ENCODE peak calls at places on chromosomes 11 and 22, in eight cellular contexts. One of them, this sample, is unnamed.

GRCh38 chr11:50073113-50074105 is 40.7 kb downstream of the OR4C45 start:
- DNase-seq in stomach: no peak
- DNase-seq in RWPE2: no peak
- DNase-seq in osteoblast: no peak
- DNase-seq in body of pancreas: no peak
- DNase-seq in thoracic aorta: no peak
- DNase-seq in Caco-2: no peak
- DNase-seq in AG04450: no peak
- DNase-seq in this sample: no peak

GRCh38 chr11:2420502-2421225 is 20.1 kb downstream of the TSSC4 start:
- DNase-seq in AG04450: peak
- DNase-seq in RWPE2: no peak
- DNase-seq in stomach: peak
- DNase-seq in body of pancreas: peak
- DNase-seq in osteoblast: peak
- DNase-seq in Caco-2: peak
- DNase-seq in thoracic aorta: no peak
- DNase-seq in this sample: no peak

GRCh38 chr11:130358398-130358797 is 43.7 kb upstream of the ZBTB44 start:
- DNase-seq in thoracic aorta: no peak
- DNase-seq in stomach: no peak
- DNase-seq in body of pancreas: no peak
- DNase-seq in osteoblast: no peak
- DNase-seq in Caco-2: no peak
- DNase-seq in AG04450: no peak
- DNase-seq in RWPE2: no peak
- DNase-seq in this sample: no peak

GRCh38 chr11:20058749-20059458 is 101.4 kb downstream of the DBX1 start:
- DNase-seq in RWPE2: no peak
- DNase-seq in body of pancreas: no peak
- DNase-seq in osteoblast: peak
- DNase-seq in thoracic aorta: no peak
- DNase-seq in stomach: no peak
- DNase-seq in Caco-2: no peak
- DNase-seq in AG04450: no peak
- DNase-seq in this sample: no peak

GRCh38 chr11:95705485-95706124 is 84.0 kb downstream of the FAM76B start:
- DNase-seq in osteoblast: peak
- DNase-seq in stomach: peak
- DNase-seq in RWPE2: peak
- DNase-seq in thoracic aorta: peak
- DNase-seq in Caco-2: peak
- DNase-seq in AG04450: peak
- DNase-seq in body of pancreas: peak
- DNase-seq in this sample: peak

GRCh38 chr11:131064373-131064991 is 148.2 kb upstream of the SNX19 start:
- DNase-seq in AG04450: peak
- DNase-seq in stomach: peak
- DNase-seq in body of pancreas: peak
- DNase-seq in RWPE2: no peak
- DNase-seq in thoracic aorta: no peak
- DNase-seq in Caco-2: peak
- DNase-seq in osteoblast: peak
- DNase-seq in this sample: peak

GRCh38 chr11:116853461-116854073 is 16.1 kb upstream of the APOA1 start:
- DNase-seq in osteoblast: peak
- DNase-seq in thoracic aorta: no peak
- DNase-seq in stomach: peak
- DNase-seq in AG04450: peak
- DNase-seq in body of pancreas: no peak
- DNase-seq in RWPE2: no peak
- DNase-seq in Caco-2: no peak
- DNase-seq in this sample: peak

GRCh38 chr11:65558002-65558784 is at the start of gene LTBP3:
- DNase-seq in stomach: peak
- DNase-seq in osteoblast: peak
- DNase-seq in AG04450: no peak
- DNase-seq in RWPE2: peak
- DNase-seq in body of pancreas: peak
- DNase-seq in Caco-2: peak
- DNase-seq in thoracic aorta: peak
- DNase-seq in this sample: no peak

GRCh38 chr22:44424131-44424711 is 73.8 kb downstream of the RTL6 start:
- DNase-seq in Caco-2: no peak
- DNase-seq in osteoblast: peak
- DNase-seq in body of pancreas: no peak
- DNase-seq in AG04450: no peak
- DNase-seq in thoracic aorta: no peak
- DNase-seq in stomach: no peak
- DNase-seq in RWPE2: no peak
- DNase-seq in this sample: no peak

GRCh38 chr11:3103076-3103475 is 45.9 kb upstream of the CARS1 start:
- DNase-seq in Caco-2: no peak
- DNase-seq in osteoblast: peak
- DNase-seq in RWPE2: peak
- DNase-seq in stomach: peak
- DNase-seq in body of pancreas: no peak
- DNase-seq in AG04450: no peak
- DNase-seq in thoracic aorta: no peak
- DNase-seq in this sample: no peak

GRCh38 chr22:24107668-24108067 is 73.6 kb upstream of the SUSD2 start:
- DNase-seq in AG04450: peak
- DNase-seq in osteoblast: peak
- DNase-seq in body of pancreas: peak
- DNase-seq in RWPE2: no peak
- DNase-seq in thoracic aorta: peak
- DNase-seq in stomach: peak
- DNase-seq in Caco-2: no peak
- DNase-seq in this sample: peak

GRCh38 chr22:41347066-41347859 is 34.5 kb upstream of the TEF start:
- DNase-seq in stomach: no peak
- DNase-seq in body of pancreas: peak
- DNase-seq in Caco-2: no peak
- DNase-seq in thoracic aorta: no peak
- DNase-seq in AG04450: no peak
- DNase-seq in osteoblast: peak
- DNase-seq in RWPE2: peak
- DNase-seq in this sample: no peak

GRCh38 chr11:68809506-68809905 is 32.2 kb downstream of the CPT1A start:
- DNase-seq in thoracic aorta: no peak
- DNase-seq in Caco-2: no peak
- DNase-seq in RWPE2: no peak
- DNase-seq in body of pancreas: no peak
- DNase-seq in AG04450: no peak
- DNase-seq in stomach: no peak
- DNase-seq in osteoblast: no peak
- DNase-seq in this sample: no peak

GRCh38 chr11:68806931-68807844 is 34.5 kb downstream of the CPT1A start:
- DNase-seq in stomach: no peak
- DNase-seq in body of pancreas: no peak
- DNase-seq in RWPE2: no peak
- DNase-seq in thoracic aorta: no peak
- DNase-seq in osteoblast: peak
- DNase-seq in AG04450: peak
- DNase-seq in Caco-2: no peak
- DNase-seq in this sample: no peak

GRCh38 chr11:68812526-68812925 is 29.2 kb downstream of the CPT1A start:
- DNase-seq in Caco-2: no peak
- DNase-seq in osteoblast: no peak
- DNase-seq in body of pancreas: no peak
- DNase-seq in stomach: no peak
- DNase-seq in AG04450: no peak
- DNase-seq in RWPE2: no peak
- DNase-seq in thoracic aorta: no peak
- DNase-seq in this sample: no peak

GRCh38 chr11:68808787-68809186 is 32.9 kb downstream of the CPT1A start:
- DNase-seq in osteoblast: no peak
- DNase-seq in Caco-2: no peak
- DNase-seq in AG04450: no peak
- DNase-seq in thoracic aorta: no peak
- DNase-seq in stomach: no peak
- DNase-seq in body of pancreas: no peak
- DNase-seq in RWPE2: no peak
- DNase-seq in this sample: no peak

GRCh38 chr11:68810164-68810563 is 31.6 kb downstream of the CPT1A start:
- DNase-seq in Caco-2: no peak
- DNase-seq in RWPE2: no peak
- DNase-seq in osteoblast: no peak
- DNase-seq in thoracic aorta: no peak
- DNase-seq in AG04450: no peak
- DNase-seq in body of pancreas: peak
- DNase-seq in stomach: peak
- DNase-seq in this sample: no peak
- H3K4me3 ChIP-seq in Caco-2: no peak
- H3K4me3 ChIP-seq in RWPE2: no peak
- H3K4me3 ChIP-seq in osteoblast: no peak
- H3K4me3 ChIP-seq in thoracic aorta: no peak
- H3K4me3 ChIP-seq in AG04450: no peak
- H3K4me3 ChIP-seq in body of pancreas: no peak
- H3K4me3 ChIP-seq in stomach: no peak
- H3K4me3 ChIP-seq in this sample: no peak

GRCh38 chr11:69726019-69726418 is 22.2 kb upstream of the FGF19 start:
- DNase-seq in thoracic aorta: no peak
- DNase-seq in RWPE2: peak
- DNase-seq in Caco-2: no peak
- DNase-seq in AG04450: no peak
- DNase-seq in stomach: no peak
- DNase-seq in body of pancreas: no peak
- DNase-seq in osteoblast: peak
- DNase-seq in this sample: no peak

GRCh38 chr11:69721061-69721460 is 17.2 kb upstream of the FGF19 start:
- DNase-seq in osteoblast: peak
- DNase-seq in body of pancreas: no peak
- DNase-seq in AG04450: no peak
- DNase-seq in Caco-2: no peak
- DNase-seq in RWPE2: peak
- DNase-seq in thoracic aorta: no peak
- DNase-seq in stomach: no peak
- DNase-seq in this sample: no peak

GRCh38 chr11:69718147-69718546 is 14.3 kb upstream of the FGF19 start:
- DNase-seq in thoracic aorta: no peak
- DNase-seq in stomach: no peak
- DNase-seq in Caco-2: peak
- DNase-seq in body of pancreas: no peak
- DNase-seq in RWPE2: peak
- DNase-seq in AG04450: no peak
- DNase-seq in osteoblast: peak
- DNase-seq in this sample: no peak

GRCh38 chr11:69718912-69719311 is 15.1 kb upstream of the FGF19 start:
- DNase-seq in body of pancreas: no peak
- DNase-seq in osteoblast: peak
- DNase-seq in RWPE2: no peak
- DNase-seq in AG04450: no peak
- DNase-seq in Caco-2: no peak
- DNase-seq in stomach: no peak
- DNase-seq in thoracic aorta: no peak
- DNase-seq in this sample: no peak

GRCh38 chr11:69721745-69722144 is 17.9 kb upstream of the FGF19 start:
- DNase-seq in body of pancreas: peak
- DNase-seq in thoracic aorta: no peak
- DNase-seq in RWPE2: no peak
- DNase-seq in AG04450: no peak
- DNase-seq in stomach: no peak
- DNase-seq in osteoblast: peak
- DNase-seq in Caco-2: peak
- DNase-seq in this sample: no peak
- TF ChIP-seq CTCF in body of pancreas: no peak
- TF ChIP-seq CTCF in thoracic aorta: no peak
- TF ChIP-seq CTCF in RWPE2: peak
- TF ChIP-seq CTCF in AG04450: peak
- TF ChIP-seq CTCF in stomach: no peak
- TF ChIP-seq CTCF in osteoblast: peak
- TF ChIP-seq CTCF in Caco-2: peak
- TF ChIP-seq CTCF in this sample: peak

GRCh38 chr11:94452988-94453387 is 40.7 kb downstream of the MRE11 start:
- DNase-seq in thoracic aorta: no peak
- DNase-seq in AG04450: no peak
- DNase-seq in osteoblast: no peak
- DNase-seq in stomach: no peak
- DNase-seq in Caco-2: no peak
- DNase-seq in RWPE2: no peak
- DNase-seq in body of pancreas: no peak
- DNase-seq in this sample: no peak

GRCh38 chr11:94445641-94446040 is 44.4 kb upstream of the GPR83 start:
- DNase-seq in stomach: no peak
- DNase-seq in RWPE2: no peak
- DNase-seq in thoracic aorta: no peak
- DNase-seq in AG04450: no peak
- DNase-seq in Caco-2: no peak
- DNase-seq in osteoblast: no peak
- DNase-seq in body of pancreas: no peak
- DNase-seq in this sample: no peak

GRCh38 chr11:94449437-94449836 is 44.2 kb downstream of the MRE11 start:
- DNase-seq in stomach: no peak
- DNase-seq in AG04450: peak
- DNase-seq in osteoblast: peak
- DNase-seq in thoracic aorta: no peak
- DNase-seq in body of pancreas: no peak
- DNase-seq in Caco-2: peak
- DNase-seq in RWPE2: no peak
- DNase-seq in this sample: no peak

GRCh38 chr11:94449029-94449428 is 44.6 kb downstream of the MRE11 start:
- DNase-seq in RWPE2: no peak
- DNase-seq in thoracic aorta: no peak
- DNase-seq in osteoblast: no peak
- DNase-seq in Caco-2: no peak
- DNase-seq in stomach: no peak
- DNase-seq in AG04450: no peak
- DNase-seq in body of pancreas: no peak
- DNase-seq in this sample: no peak

GRCh38 chr11:94450061-94450460 is 43.6 kb downstream of the MRE11 start:
- DNase-seq in body of pancreas: no peak
- DNase-seq in RWPE2: no peak
- DNase-seq in osteoblast: no peak
- DNase-seq in Caco-2: no peak
- DNase-seq in stomach: no peak
- DNase-seq in thoracic aorta: no peak
- DNase-seq in AG04450: no peak
- DNase-seq in this sample: no peak
- H3K4me3 ChIP-seq in body of pancreas: no peak
- H3K4me3 ChIP-seq in RWPE2: no peak
- H3K4me3 ChIP-seq in osteoblast: no peak
- H3K4me3 ChIP-seq in Caco-2: no peak
- H3K4me3 ChIP-seq in stomach: no peak
- H3K4me3 ChIP-seq in thoracic aorta: no peak
- H3K4me3 ChIP-seq in AG04450: no peak
- H3K4me3 ChIP-seq in this sample: no peak

GRCh38 chr22:38570841-38571364 is 920 bp upstream of the DMC1 start:
- DNase-seq in RWPE2: no peak
- DNase-seq in osteoblast: no peak
- DNase-seq in AG04450: no peak
- DNase-seq in body of pancreas: peak
- DNase-seq in Caco-2: peak
- DNase-seq in stomach: peak
- DNase-seq in thoracic aorta: no peak
- DNase-seq in this sample: no peak
- TF ChIP-seq CTCF in RWPE2: peak
- TF ChIP-seq CTCF in osteoblast: no peak
- TF ChIP-seq CTCF in AG04450: peak
- TF ChIP-seq CTCF in body of pancreas: no peak
- TF ChIP-seq CTCF in Caco-2: no peak
- TF ChIP-seq CTCF in stomach: no peak
- TF ChIP-seq CTCF in thoracic aorta: no peak
- TF ChIP-seq CTCF in this sample: no peak